ENCODE peak calls at places on chromosomes 16 and 17, in five cellular contexts. I is fibroblast of lung, V is left ventricle myocardium inferior, M is HL-60, Z is fibroblast of pulmonary artery. Y is an unnamed sample.

GRCh38 chr17:60809421-60809820 is 131.8 kb downstream of the BCAS3 start:
- DNase-seq in I (no peak), V (no peak), M (no peak), Z (no peak), Y (no peak)

GRCh38 chr17:42865638-42866094 is 14.7 kb downstream of the AOC3 start:
- DNase-seq in I (no peak), V (no peak), M (no peak), Z (no peak), Y (no peak)

GRCh38 chr17:80482555-80483308 is 6.3 kb upstream of the NPTX1 start:
- DNase-seq in I (peak; percentile 20), V (no peak), M (no peak), Z (no peak), Y (no peak)

GRCh38 chr16:27579086-27579980 is 29.4 kb downstream of the KATNIP start:
- DNase-seq in I (peak; percentile 42), V (no peak), M (no peak), Z (peak; percentile 24), Y (no peak)

GRCh38 chr17:3575506-3575905 is 17.9 kb upstream of the TRPV3 start:
- DNase-seq in I (peak; percentile 41), V (no peak), M (no peak), Z (peak; percentile 29), Y (no peak)

GRCh38 chr17:80071116-80071980 is 30.0 kb upstream of the GAA start:
- DNase-seq in I (peak; percentile 65), V (peak; percentile 43), M (no peak), Z (peak; percentile 69), Y (no peak)

GRCh38 chr17:59874366-59874765 is 18.4 kb downstream of the TUBD1 start:
- DNase-seq in I (peak; percentile 52), V (no peak), M (no peak), Z (no peak), Y (no peak)

GRCh38 chr16:85488414-85488813 is 124.7 kb upstream of the GSE1 start:
- DNase-seq in I (no peak), V (no peak), M (peak; percentile 25), Z (no peak), Y (no peak)

GRCh38 chr17:67474081-67474661 is 97.1 kb downstream of the PITPNC1 start:
- DNase-seq in I (peak; percentile 80), V (peak; percentile 26), M (no peak), Z (peak; percentile 96), Y (no peak)

GRCh38 chr17:41505007-41505835 is at the start of gene KRT13:
- DNase-seq in I (no peak), V (no peak), M (no peak), Z (no peak), Y (no peak)

GRCh38 chr16:81517630-81518438 is 73.2 kb downstream of the CMIP start:
- DNase-seq in I (peak; percentile 83), V (no peak), M (no peak), Z (peak; percentile 74), Y (no peak)

GRCh38 chr17:18187816-18188761 is 4.5 kb downstream of the ALKBH5 start:
- DNase-seq in I (peak; percentile 69), V (peak; percentile 29), M (no peak), Z (peak; percentile 41), Y (no peak)

GRCh38 chr17:31598921-31599571 is 207.6 kb downstream of the RAB11FIP4 start:
- DNase-seq in I (peak; percentile 33), V (no peak), M (no peak), Z (no peak), Y (no peak)

GRCh38 chr17:42155614-42156045 is 841 bp upstream of the RAB5C start:
- DNase-seq in I (no peak), V (no peak), M (no peak), Z (no peak), Y (no peak)

GRCh38 chr16:53632526-53632925 is 71.1 kb downstream of the RPGRIP1L start:
- DNase-seq in I (peak; percentile 54), V (no peak), M (no peak), Z (no peak), Y (no peak)

GRCh38 chr17:49343273-49343672 is 18.8 kb downstream of the ZNF652 start:
- DNase-seq in I (peak; percentile 89), V (no peak), M (no peak), Z (peak; percentile 20), Y (no peak)

GRCh38 chr16:80583466-80583865 is 42.7 kb downstream of the DYNLRB2 start:
- DNase-seq in I (peak; percentile 90), V (peak; percentile 19), M (no peak), Z (peak; percentile 42), Y (no peak)

GRCh38 chr17:40019140-40019991 is 4.1 kb downstream of the CSF3 start:
- DNase-seq in I (peak; percentile 74), V (no peak), M (no peak), Z (peak; percentile 87), Y (no peak)
- TF ChIP-seq CTCF in I (no peak), V (no peak), M (no peak), Z (no peak), Y (no peak)

DNA sequence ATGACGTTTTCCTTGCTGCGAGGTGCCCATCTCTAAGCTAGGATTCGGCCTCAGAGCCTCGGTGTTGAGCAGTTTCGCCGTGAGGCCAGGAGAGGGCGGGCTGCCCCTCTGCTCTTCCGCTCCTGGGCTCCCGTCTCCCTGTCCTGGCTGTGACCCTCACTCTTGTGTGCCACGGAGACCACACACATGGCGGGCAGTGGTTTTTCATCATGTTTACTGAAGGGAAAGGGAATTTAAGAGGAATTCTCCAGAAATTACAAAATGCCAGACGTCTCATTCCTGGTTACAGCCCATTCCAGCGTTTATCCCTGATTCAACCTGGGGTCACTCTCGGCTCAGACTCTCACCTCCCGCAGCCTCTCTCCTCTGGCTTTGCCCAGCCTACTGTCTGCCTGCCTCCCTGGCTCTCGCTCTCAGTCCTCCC is 96.8 kb upstream of the ELAC2 start:
- DNase-seq in I (peak; percentile 79), V (peak; percentile 19), M (no peak), Z (peak; percentile 39), Y (peak; percentile 59)
- TF ChIP-seq CTCF in I (peak; percentile 70), V (peak; percentile 79), M (peak; percentile 23), Z (peak; percentile 78), Y (peak; percentile 89)

GRCh38 chr16:78264642-78265041 is 165.2 kb downstream of the WWOX start:
- DNase-seq in I (no peak), V (no peak), M (no peak), Z (no peak), Y (no peak)

GRCh38 chr16:78257376-78257728 is 157.9 kb downstream of the WWOX start:
- DNase-seq in I (peak; percentile 8), V (no peak), M (no peak), Z (no peak), Y (no peak)

GRCh38 chr16:78256686-78257375 is 157.4 kb downstream of the WWOX start:
- DNase-seq in I (no peak), V (no peak), M (no peak), Z (no peak), Y (no peak)

GRCh38 chr16:78258651-78259050 is 159.2 kb downstream of the WWOX start:
- DNase-seq in I (no peak), V (no peak), M (no peak), Z (no peak), Y (no peak)

GRCh38 chr16:78259883-78260282 is 160.4 kb downstream of the WWOX start:
- DNase-seq in I (no peak), V (no peak), M (no peak), Z (no peak), Y (no peak)
- TF ChIP-seq CTCF in I (no peak), V (no peak), M (no peak), Z (no peak), Y (no peak)

GRCh38 chr17:50668838-50669581 is 34.3 kb downstream of the ABCC3 start:
- DNase-seq in I (no peak), V (no peak), M (no peak), Z (no peak), Y (no peak)
- TF ChIP-seq CTCF in I (no peak), V (no peak), M (no peak), Z (no peak), Y (no peak)

GRCh38 chr17:1937461-1937860 is 87.7 kb downstream of the RTN4RL1 start:
- DNase-seq in I (no peak), V (no peak), M (no peak), Z (no peak), Y (no peak)
- TF ChIP-seq CTCF in I (no peak), V (no peak), M (no peak), Z (no peak), Y (no peak)

DNA sequence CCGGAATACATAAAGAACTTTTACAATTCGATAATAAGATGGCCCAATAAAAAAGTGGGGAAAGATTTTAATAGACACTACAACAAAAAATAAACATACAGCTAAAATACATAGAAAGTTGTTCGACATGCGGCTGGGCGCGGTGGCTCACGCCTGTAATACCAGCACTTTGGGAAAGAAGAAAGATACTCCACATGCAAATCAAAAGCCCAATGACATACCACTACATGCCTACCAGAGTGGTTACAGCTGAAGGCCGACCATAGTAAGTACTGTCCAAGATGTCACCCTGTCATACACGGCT is 9.3 kb downstream of the PRCD start:
- DNase-seq in I (no peak), V (peak; percentile 11), M (no peak), Z (no peak), Y (no peak)
- TF ChIP-seq CTCF in I (no peak), V (no peak), M (no peak), Z (no peak), Y (no peak)

DNA sequence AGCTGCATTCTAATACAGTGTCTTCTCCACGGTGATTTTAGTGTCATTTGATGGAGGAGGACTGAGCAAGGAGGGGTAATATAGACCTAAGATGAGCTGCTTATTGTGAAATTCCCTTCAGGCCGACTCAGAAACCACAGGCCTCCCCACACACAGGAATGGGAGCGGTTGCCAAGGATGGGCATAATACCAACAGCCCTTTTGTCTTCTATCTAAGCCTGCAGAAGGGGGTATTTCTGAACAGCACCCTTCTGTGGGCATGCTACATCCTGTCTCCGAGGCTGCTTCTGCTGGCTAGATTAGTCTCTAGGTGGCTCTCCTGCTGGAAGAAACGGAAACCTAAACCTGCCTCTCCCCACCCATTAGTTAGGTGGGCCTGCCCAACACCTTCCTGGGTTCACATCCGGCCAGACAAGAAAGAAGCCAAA is 72.9 kb downstream of the CCDC182 start:
- DNase-seq in I (peak; percentile 63), V (no peak), M (peak; percentile 59), Z (peak; percentile 65), Y (no peak)
- TF ChIP-seq CTCF in I (no peak), V (no peak), M (no peak), Z (no peak), Y (no peak)

DNA sequence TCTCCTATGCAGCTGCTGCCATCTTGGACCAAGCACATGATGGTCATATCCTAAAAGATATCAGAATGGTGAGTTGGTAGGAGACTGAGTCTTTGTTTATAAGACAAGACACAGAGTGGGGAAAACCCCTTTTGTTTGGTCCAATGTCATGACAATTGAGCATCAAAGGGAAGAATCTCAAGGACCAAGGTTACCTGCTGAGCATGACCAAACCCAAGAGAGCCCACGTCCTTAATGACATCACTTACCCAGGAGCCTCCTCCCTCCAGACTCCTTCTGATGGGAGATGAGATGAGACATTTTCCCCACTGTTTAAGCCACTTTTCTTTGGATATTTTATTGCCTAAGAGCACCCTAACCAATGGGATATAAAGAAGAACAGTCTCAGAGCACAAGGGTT is 478.1 kb downstream of the NPIPA7 start:
- DNase-seq in I (no peak), V (no peak), M (no peak), Z (no peak), Y (no peak)
- TF ChIP-seq CTCF in I (no peak), V (no peak), M (no peak), Z (no peak), Y (no peak)

Y was measured in neural crest cell.